ENCODE peak calls at places on chromosomes 1 and 21, in six cellular contexts. One of them, this sample, is unnamed.
A peak's percentile ranks its signal among the peaks of the same experiment; 100 is the strongest.

GRCh38 chr1:57411262-57411661 is 12.6 kb downstream of the DAB1 start:
- DNase-seq in uterus: no peak
- DNase-seq in breast epithelium: no peak
- DNase-seq in CD8-positive, alpha-beta T cell: no peak
- DNase-seq in prostate gland: no peak
- DNase-seq in stomach: no peak
- DNase-seq in this sample: peak; percentile 85

GRCh38 chr1:63921357-63921756 is 147.5 kb downstream of the ROR1 start:
- DNase-seq in uterus: no peak
- DNase-seq in breast epithelium: no peak
- DNase-seq in CD8-positive, alpha-beta T cell: no peak
- DNase-seq in prostate gland: no peak
- DNase-seq in stomach: peak; percentile 36
- DNase-seq in this sample: no peak

GRCh38 chr1:21909787-21910503 is 27.2 kb downstream of the HSPG2 start:
- DNase-seq in uterus: peak; percentile 85
- DNase-seq in breast epithelium: no peak
- DNase-seq in CD8-positive, alpha-beta T cell: peak; percentile 23
- DNase-seq in prostate gland: peak; percentile 41
- DNase-seq in stomach: no peak
- DNase-seq in this sample: no peak

GRCh38 chr21:44288251-44289110 is 2.8 kb downstream of the AIRE start:
- DNase-seq in uterus: no peak
- DNase-seq in breast epithelium: no peak
- DNase-seq in CD8-positive, alpha-beta T cell: no peak
- DNase-seq in prostate gland: no peak
- DNase-seq in stomach: no peak
- DNase-seq in this sample: no peak

GRCh38 chr1:168050307-168050706 is 86.4 kb downstream of the GPR161 start:
- DNase-seq in uterus: no peak
- DNase-seq in breast epithelium: no peak
- DNase-seq in CD8-positive, alpha-beta T cell: no peak
- DNase-seq in prostate gland: no peak
- DNase-seq in stomach: no peak
- DNase-seq in this sample: no peak

GRCh38 chr1:87045757-87046422 is 131.5 kb downstream of the HS2ST1 start:
- DNase-seq in uterus: no peak
- DNase-seq in breast epithelium: no peak
- DNase-seq in CD8-positive, alpha-beta T cell: peak; percentile 56
- DNase-seq in prostate gland: no peak
- DNase-seq in stomach: no peak
- DNase-seq in this sample: no peak

GRCh38 chr1:67724928-67725560 is 40.0 kb downstream of the GADD45A start:
- DNase-seq in uterus: peak; percentile 59
- DNase-seq in breast epithelium: peak; percentile 63
- DNase-seq in CD8-positive, alpha-beta T cell: no peak
- DNase-seq in prostate gland: peak; percentile 72
- DNase-seq in stomach: peak; percentile 52
- DNase-seq in this sample: peak; percentile 83

GRCh38 chr1:36287595-36287994 is 18.6 kb upstream of the SH3D21 start:
- DNase-seq in uterus: no peak
- DNase-seq in breast epithelium: no peak
- DNase-seq in CD8-positive, alpha-beta T cell: no peak
- DNase-seq in prostate gland: no peak
- DNase-seq in stomach: no peak
- DNase-seq in this sample: no peak

GRCh38 chr1:240658312-240658975 is 46.5 kb upstream of the GREM2 start:
- DNase-seq in uterus: no peak
- DNase-seq in breast epithelium: no peak
- DNase-seq in CD8-positive, alpha-beta T cell: no peak
- DNase-seq in prostate gland: no peak
- DNase-seq in stomach: no peak
- DNase-seq in this sample: peak; percentile 1

GRCh38 chr21:35578350-35578782 is 482.0 kb downstream of the SETD4 start:
- DNase-seq in uterus: no peak
- DNase-seq in breast epithelium: no peak
- DNase-seq in CD8-positive, alpha-beta T cell: no peak
- DNase-seq in prostate gland: no peak
- DNase-seq in stomach: no peak
- DNase-seq in this sample: peak; percentile 56

GRCh38 chr1:232940262-232940661 is 10.1 kb upstream of the NTPCR start:
- DNase-seq in uterus: no peak
- DNase-seq in breast epithelium: no peak
- DNase-seq in CD8-positive, alpha-beta T cell: no peak
- DNase-seq in prostate gland: no peak
- DNase-seq in stomach: no peak
- DNase-seq in this sample: no peak
- H3K27me3 ChIP-seq in uterus: no peaks in the 10 kb centered on the region
- H3K27me3 ChIP-seq in breast epithelium: no peaks in the 10 kb centered on the region
- H3K27me3 ChIP-seq in CD8-positive, alpha-beta T cell: no peaks in the 10 kb centered on the region
- H3K27me3 ChIP-seq in prostate gland: no peaks in the 10 kb centered on the region
- H3K27me3 ChIP-seq in stomach: no peaks in the 10 kb centered on the region
- H3K27me3 ChIP-seq in this sample: no peaks in the 10 kb centered on the region

GRCh38 chr1:153535664-153536585 is at the start of gene S100A6:
- DNase-seq in uterus: peak; percentile 92
- DNase-seq in breast epithelium: peak; percentile 90
- DNase-seq in CD8-positive, alpha-beta T cell: peak; percentile 83
- DNase-seq in prostate gland: peak; percentile 82
- DNase-seq in stomach: peak; percentile 81
- DNase-seq in this sample: peak; percentile 70
- TF ChIP-seq CTCF in uterus: no peak
- TF ChIP-seq CTCF in breast epithelium: no peak
- TF ChIP-seq CTCF in CD8-positive, alpha-beta T cell: no peak
- TF ChIP-seq CTCF in prostate gland: no peak
- TF ChIP-seq CTCF in stomach: no peak
- TF ChIP-seq CTCF in this sample: no peak

GRCh38 chr1:210920716-210921694 is 212.9 kb downstream of the KCNH1 start:
- DNase-seq in uterus: no peak
- DNase-seq in breast epithelium: no peak
- DNase-seq in CD8-positive, alpha-beta T cell: no peak
- DNase-seq in prostate gland: no peak
- DNase-seq in stomach: no peak
- DNase-seq in this sample: no peak
- H3K4me3 ChIP-seq in uterus: no peak overlapping the region
- H3K4me3 ChIP-seq in breast epithelium: no peak overlapping the region
- H3K4me3 ChIP-seq in CD8-positive, alpha-beta T cell: no peak overlapping the region
- H3K4me3 ChIP-seq in prostate gland: no peak overlapping the region
- H3K4me3 ChIP-seq in stomach: no peak overlapping the region
- H3K4me3 ChIP-seq in this sample: no peak overlapping the region

GRCh38 chr21:33861125-33861524 is 54.5 kb downstream of the ATP5PO start:
- DNase-seq in uterus: no peak
- DNase-seq in breast epithelium: no peak
- DNase-seq in CD8-positive, alpha-beta T cell: no peak
- DNase-seq in prostate gland: no peak
- DNase-seq in stomach: no peak
- DNase-seq in this sample: no peak
- H3K27me3 ChIP-seq in uterus: no peaks in the 10 kb centered on the region
- H3K27me3 ChIP-seq in breast epithelium: no peaks in the 10 kb centered on the region
- H3K27me3 ChIP-seq in CD8-positive, alpha-beta T cell: no peaks in the 10 kb centered on the region
- H3K27me3 ChIP-seq in prostate gland: no peaks in the 10 kb centered on the region
- H3K27me3 ChIP-seq in stomach: no peaks in the 10 kb centered on the region
- H3K27me3 ChIP-seq in this sample: peaks cover 3% of the 10 kb centered on the region

GRCh38 chr1:207711285-207711684 is 40.6 kb upstream of the CD46 start:
- DNase-seq in uterus: no peak
- DNase-seq in breast epithelium: no peak
- DNase-seq in CD8-positive, alpha-beta T cell: no peak
- DNase-seq in prostate gland: peak; percentile 51
- DNase-seq in stomach: no peak
- DNase-seq in this sample: no peak
- TF ChIP-seq CTCF in uterus: no peak
- TF ChIP-seq CTCF in breast epithelium: no peak
- TF ChIP-seq CTCF in CD8-positive, alpha-beta T cell: no peak
- TF ChIP-seq CTCF in prostate gland: no peak
- TF ChIP-seq CTCF in stomach: no peak
- TF ChIP-seq CTCF in this sample: no peak

GRCh38 chr1:103058393-103058792 is 49.9 kb downstream of the COL11A1 start:
- DNase-seq in uterus: no peak
- DNase-seq in breast epithelium: no peak
- DNase-seq in CD8-positive, alpha-beta T cell: no peak
- DNase-seq in prostate gland: no peak
- DNase-seq in stomach: no peak
- DNase-seq in this sample: no peak

GRCh38 chr1:103056423-103056822 is 51.9 kb downstream of the COL11A1 start:
- DNase-seq in uterus: no peak
- DNase-seq in breast epithelium: no peak
- DNase-seq in CD8-positive, alpha-beta T cell: no peak
- DNase-seq in prostate gland: no peak
- DNase-seq in stomach: no peak
- DNase-seq in this sample: no peak
- H3K4me3 ChIP-seq in uterus: no peak overlapping the region
- H3K4me3 ChIP-seq in breast epithelium: no peak overlapping the region
- H3K4me3 ChIP-seq in CD8-positive, alpha-beta T cell: no peak overlapping the region
- H3K4me3 ChIP-seq in prostate gland: no peak overlapping the region
- H3K4me3 ChIP-seq in stomach: no peak overlapping the region
- H3K4me3 ChIP-seq in this sample: no peak overlapping the region

GRCh38 chr1:224691106-224691505 is 75.0 kb downstream of the CNIH3 start:
- DNase-seq in uterus: no peak
- DNase-seq in breast epithelium: no peak
- DNase-seq in CD8-positive, alpha-beta T cell: no peak
- DNase-seq in prostate gland: no peak
- DNase-seq in stomach: no peak
- DNase-seq in this sample: no peak
- H3K27me3 ChIP-seq in uterus: no peaks in the 10 kb centered on the region
- H3K27me3 ChIP-seq in breast epithelium: no peaks in the 10 kb centered on the region
- H3K27me3 ChIP-seq in CD8-positive, alpha-beta T cell: no peaks in the 10 kb centered on the region
- H3K27me3 ChIP-seq in prostate gland: no peaks in the 10 kb centered on the region
- H3K27me3 ChIP-seq in stomach: no peaks in the 10 kb centered on the region
- H3K27me3 ChIP-seq in this sample: no peaks in the 10 kb centered on the region

This sample was measured in kidney epithelial cell.